ENCODE peak calls at places on chromosomes 12 and 14, in eight cellular contexts. T, Q, M, R, W, D, E and A are unnamed samples.

GRCh38 chr12:109744026-109744425 is 30.4 kb downstream of the FAM222A start:
- DNase-seq in M (no peak), D (no peak), E (no peak), R (no peak), W (no peak), T (peak), Q (peak), A (no peak)

GRCh38 chr12:132764231-132764630 is 2.6 kb upstream of the ANKLE2 start:
- DNase-seq in W (no peak), R (no peak), D (no peak), T (no peak), Q (no peak), M (no peak), E (no peak), A (no peak)

GRCh38 chr12:109734219-109735000 is 20.8 kb downstream of the FAM222A start:
- DNase-seq in D (no peak), R (peak), E (peak), W (no peak), M (no peak), T (peak), Q (peak), A (peak)

GRCh38 chr12:120229071-120229582 is 28.2 kb upstream of the RPLP0 start:
- DNase-seq in D (no peak), E (no peak), R (peak), Q (peak), W (peak), T (no peak), M (no peak), A (no peak)

GRCh38 chr12:132761032-132761910 is at the start of gene ANKLE2:
- DNase-seq in M (peak), D (no peak), T (peak), W (peak), Q (peak), E (peak), R (peak), A (peak)

GRCh38 chr12:122172262-122172939 is 1.6 kb downstream of the IL31 start:
- DNase-seq in T (no peak), E (no peak), W (no peak), M (no peak), Q (no peak), D (no peak), R (no peak), A (no peak)

GRCh38 chr14:57052705-57053302 is 215.9 kb downstream of the EXOC5 start:
- DNase-seq in W (no peak), E (no peak), D (no peak), T (no peak), M (no peak), R (no peak), Q (no peak), A (no peak)

GRCh38 chr12:10331642-10332239 is 24.1 kb downstream of the KLRD1 start:
- DNase-seq in Q (no peak), R (peak), E (peak), M (peak), W (no peak), D (no peak), T (no peak), A (peak)

GRCh38 chr12:58310828-58311273 is 369.5 kb downstream of the ATP23 start:
- DNase-seq in D (peak), M (peak), T (no peak), R (peak), W (no peak), E (peak), Q (no peak), A (peak)

GRCh38 chr12:115341442-115341841 is 657.5 kb upstream of the TBX3 start:
- DNase-seq in Q (peak), M (peak), T (no peak), W (peak), D (peak), R (peak), E (peak), A (peak)

GRCh38 chr14:96052541-96053105 is 13.5 kb downstream of the C14orf132 start:
- DNase-seq in R (no peak), Q (no peak), M (no peak), T (no peak), D (no peak), W (peak), E (no peak), A (no peak)

GRCh38 chr12:54404061-54405004 is 14.7 kb downstream of the ITGA5 start:
- DNase-seq in D (no peak), Q (no peak), M (peak), R (peak), T (no peak), W (no peak), E (peak), A (peak)

GRCh38 chr14:60647837-60648168 is 1.5 kb downstream of the SIX1 start:
- DNase-seq in Q (no peak), D (no peak), M (no peak), R (no peak), E (no peak), T (no peak), W (no peak), A (no peak)

GRCh38 chr14:76201162-76201561 is 49.4 kb downstream of the GPATCH2L start:
- DNase-seq in W (no peak), M (no peak), R (peak), T (no peak), E (peak), D (no peak), Q (no peak), A (peak)

GRCh38 chr12:96882862-96883261 is 24.2 kb upstream of the NEDD1 start:
- DNase-seq in T (no peak), M (peak), E (peak), D (no peak), R (peak), W (no peak), Q (no peak), A (peak)

GRCh38 chr14:97402279-97402678 is 605.1 kb downstream of the VRK1 start:
- DNase-seq in R (no peak), T (no peak), D (no peak), Q (no peak), E (no peak), W (no peak), M (no peak), A (no peak)

GRCh38 chr12:119448737-119449136 is 114.2 kb downstream of the CCDC60 start:
- DNase-seq in R (no peak), Q (no peak), D (no peak), W (no peak), M (no peak), E (no peak), T (no peak), A (no peak)

GRCh38 chr12:107649615-107650014 is 36.0 kb upstream of the PWP1 start:
- DNase-seq in E (no peak), T (no peak), D (no peak), W (no peak), R (no peak), M (peak), Q (no peak), A (no peak)

GRCh38 chr14:104284636-104285482 is 146.5 kb downstream of the KIF26A start:
- DNase-seq in Q (peak), E (no peak), M (no peak), T (peak), R (no peak), W (peak), D (no peak), A (no peak)

GRCh38 chr14:36363704-36364103 is 43.3 kb upstream of the MBIP start:
- DNase-seq in T (peak), E (peak), W (no peak), Q (no peak), D (no peak), M (no peak), R (no peak), A (no peak)

GRCh38 chr12:6281081-6281809 is 29.2 kb upstream of the PLEKHG6 start:
- DNase-seq in R (no peak), D (no peak), T (no peak), E (no peak), M (no peak), Q (peak), W (peak), A (no peak)

GRCh38 chr12:93378373-93379310 is 917 bp downstream of the NUDT4 start:
- DNase-seq in T (peak), M (peak), Q (peak), W (no peak), D (peak), E (peak), R (peak), A (peak)

GRCh38 chr12:68479261-68479581 is 131.5 kb upstream of the RAP1B start:
- DNase-seq in M (no peak), T (no peak), E (no peak), W (no peak), Q (no peak), D (no peak), R (peak), A (peak)

GRCh38 chr14:92556863-92557543 is 43.4 kb downstream of the RIN3 start:
- DNase-seq in M (no peak), T (no peak), R (no peak), D (no peak), E (no peak), Q (no peak), W (no peak), A (no peak)

GRCh38 chr14:104361101-104361591 is 218.4 kb upstream of the C14orf180 start:
- DNase-seq in T (peak), M (no peak), E (no peak), W (peak), R (no peak), D (no peak), Q (peak), A (no peak)

GRCh38 chr12:14836336-14837210 is 6.8 kb downstream of the ART4 start:
- DNase-seq in R (peak), D (no peak), T (no peak), W (no peak), E (peak), M (peak), Q (no peak), A (peak)

GRCh38 chr12:117328556-117329100 is 32.8 kb downstream of the NOS1 start:
- DNase-seq in M (no peak), W (no peak), T (no peak), R (no peak), D (peak), Q (no peak), E (no peak), A (no peak)

GRCh38 chr12:126936181-126936851 is 1330.7 kb upstream of the TMEM132C start:
- DNase-seq in R (no peak), M (no peak), Q (no peak), D (no peak), E (no peak), T (no peak), W (no peak), A (no peak)

GRCh38 chr12:108572166-108572790 is 9.9 kb downstream of the ISCU start:
- DNase-seq in T (no peak), D (no peak), E (peak), M (no peak), Q (peak), W (no peak), R (no peak), A (no peak)

GRCh38 chr14:102217987-102218421 is 78.3 kb downstream of the WDR20 start:
- DNase-seq in D (no peak), E (no peak), W (no peak), Q (no peak), M (no peak), T (no peak), R (no peak), A (no peak)

GRCh38 chr12:99259040-99259934 is 388.3 kb upstream of the GARIN6 start:
- DNase-seq in D (no peak), R (no peak), M (no peak), W (no peak), E (peak), T (no peak), Q (no peak), A (no peak)

GRCh38 chr14:106585692-106586091 is 1059.3 kb downstream of the TMEM121 start:
- DNase-seq in Q (no peak), T (no peak), R (no peak), M (no peak), W (no peak), D (no peak), E (no peak), A (no peak)

GRCh38 chr12:90065301-90065801 is 356.7 kb upstream of the ATP2B1 start:
- DNase-seq in M (peak), W (no peak), Q (no peak), R (no peak), E (no peak), T (no peak), D (no peak), A (no peak)

GRCh38 chr12:29710104-29710503 is 73.6 kb downstream of the TMTC1 start:
- DNase-seq in D (peak), W (no peak), Q (no peak), T (no peak), M (no peak), E (peak), R (no peak), A (peak)

DNA sequence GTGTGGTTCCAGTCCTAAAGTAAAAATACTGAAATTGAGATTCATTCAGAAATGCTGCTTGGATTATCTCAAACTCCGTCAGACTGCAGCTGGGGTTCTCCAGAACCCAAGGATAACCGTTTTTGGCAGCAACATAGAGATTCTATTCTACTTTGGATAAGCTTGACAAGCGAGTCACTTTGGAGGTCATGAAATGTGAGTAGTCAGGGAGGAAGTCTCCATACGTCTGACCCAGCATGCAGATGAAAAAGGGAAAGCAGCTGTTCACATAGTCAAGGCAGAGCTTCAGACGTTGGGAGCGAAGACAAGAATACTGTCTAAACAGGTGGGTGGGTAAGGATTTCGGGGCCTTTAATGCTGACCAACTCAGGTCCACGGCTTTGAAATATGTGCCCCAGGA is 14.9 kb upstream of the HSP90B1 start:
- DNase-seq in M (no peak), Q (no peak), D (no peak), T (no peak), R (peak), W (no peak), E (peak), A (no peak)
- H3K4me3 ChIP-seq in M (no peak), Q (no peak), D (no peak), T (no peak), R (no peak), W (no peak), E (no peak), A (no peak)

DNA sequence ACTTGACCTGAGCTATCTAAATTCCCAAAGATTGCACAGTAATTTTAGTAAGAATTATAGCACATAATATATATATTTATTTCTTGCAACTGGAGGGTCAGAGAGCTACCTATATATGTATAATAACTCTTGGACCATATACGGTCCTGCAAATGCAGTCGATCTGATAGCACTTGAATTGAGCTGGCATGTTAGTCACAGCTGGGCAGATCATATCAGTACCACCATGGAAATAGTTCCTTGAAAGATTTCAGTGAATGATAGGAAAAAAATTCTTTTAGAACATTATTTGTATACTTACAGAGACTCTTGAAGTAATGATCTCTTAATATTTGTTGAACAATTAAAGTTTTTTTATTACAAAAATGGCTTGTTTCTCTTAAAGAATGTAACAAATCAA is 94.5 kb upstream of the MON2 start:
- DNase-seq in E (no peak), R (no peak), M (no peak), Q (no peak), D (no peak), W (no peak), T (no peak), A (no peak)
- TF ChIP-seq CTCF in E (no peak), R (no peak), M (no peak), Q (no peak), D (no peak), W (no peak), T (no peak), A (no peak)

GRCh38 chr14:22546722-22547071 is 42.3 kb downstream of the DAD1 start:
- DNase-seq in D (no peak), W (no peak), R (no peak), M (no peak), Q (no peak), E (no peak), T (no peak), A (no peak)
- H3K4me3 ChIP-seq in D (no peak), W (no peak), R (no peak), M (no peak), Q (no peak), E (no peak), T (peak), A (no peak)

GRCh38 chr14:64841121-64841611 is 38.5 kb downstream of the SPTB start:
- DNase-seq in T (no peak), D (no peak), E (peak), R (peak), M (no peak), W (no peak), Q (no peak), A (peak)
- TF ChIP-seq CTCF in T (no peak), D (no peak), E (peak), R (peak), M (no peak), W (no peak), Q (no peak), A (peak)

GRCh38 chr12:131500564-131500963 is 210.3 kb upstream of the SFSWAP start:
- DNase-seq in D (no peak), W (peak), Q (no peak), R (no peak), T (no peak), E (no peak), M (no peak), A (no peak)
- H3K4me3 ChIP-seq in D (no peak), W (no peak), Q (no peak), R (no peak), T (no peak), E (no peak), M (no peak), A (no peak)

GRCh38 chr12:752673-753400 is 458 bp downstream of the WNK1 start:
- DNase-seq in Q (peak), W (peak), D (peak), M (peak), R (peak), T (peak), E (peak), A (peak)
- TF ChIP-seq CTCF in Q (peak), W (no peak), D (no peak), M (peak), R (no peak), T (peak), E (no peak), A (peak)